ENCODE peak calls at places on chromosome X, in four cellular contexts. C, I, F and H are unnamed samples.

GRCh38 chrX:107542500-107542899 is 85.8 kb upstream of the PRPS1 start:
- DNase-seq in C (no peak), I (peak; percentile 16), F (no peak), H (peak; percentile 24)

GRCh38 chrX:29662101-29662500 is 553.3 kb upstream of the MAGEB2 start:
- DNase-seq in C (no peak), I (no peak), F (peak; percentile 38), H (no peak)

GRCh38 chrX:37315511-37316248 is 33.5 kb upstream of the PRRG1 start:
- DNase-seq in C (no peak), I (no peak), F (no peak), H (no peak)

GRCh38 chrX:93422693-93423092 is 250.7 kb downstream of the NAP1L3 start:
- DNase-seq in C (peak; percentile 39), I (peak; percentile 39), F (no peak), H (no peak)

GRCh38 chrX:38103857-38104812 is 97.8 kb downstream of the SYTL5 start:
- DNase-seq in C (no peak), I (no peak), F (no peak), H (no peak)

GRCh38 chrX:72634321-72634720 is 61.7 kb upstream of the HDAC8 start:
- DNase-seq in C (no peak), I (no peak), F (no peak), H (no peak)

GRCh38 chrX:153669174-153669890 is 4.3 kb downstream of the PNCK start:
- DNase-seq in C (no peak), I (no peak), F (peak; percentile 55), H (no peak)

GRCh38 chrX:86148024-86148511 is at the start of gene DACH2:
- DNase-seq in C (no peak), I (peak; percentile 56), F (peak; percentile 58), H (peak; percentile 10)

GRCh38 chrX:150421816-150422215 is 58.7 kb downstream of the MAMLD1 start:
- DNase-seq in C (no peak), I (no peak), F (no peak), H (peak; percentile 4)

GRCh38 chrX:136667446-136668168 is 19.6 kb downstream of the CD40LG start:
- DNase-seq in C (no peak), I (no peak), F (no peak), H (no peak)

GRCh38 chrX:71618303-71618721 is at the start of gene CXCR3:
- DNase-seq in C (no peak), I (no peak), F (no peak), H (no peak)

GRCh38 chrX:31314921-31315320 is 243.1 kb upstream of the FTHL17 start:
- DNase-seq in C (no peak), I (no peak), F (no peak), H (no peak)